ENCODE peak calls at places on chromosome 19, in five cellular contexts. G, Z, D, W and Y are unnamed samples.

GRCh38 chr19:58466760-58467589 is at the start of gene ZNF324:
- DNase-seq in W (peak; percentile 100), G (peak; percentile 91), D (peak; percentile 96), Z (peak; percentile 96), Y (peak; percentile 99)

GRCh38 chr19:3722443-3723109 is 14.4 kb downstream of the TJP3 start:
- DNase-seq in W (peak; percentile 74), G (no peak), D (peak; percentile 64), Z (no peak), Y (no peak)

GRCh38 chr19:35458821-35459391 is 10.8 kb downstream of the FFAR2 start:
- DNase-seq in W (no peak), D (peak; percentile 16), Z (no peak), G (no peak), Y (no peak)

GRCh38 chr19:56953411-56953810 is 112.9 kb upstream of the PEG3 start:
- DNase-seq in G (no peak), Z (no peak), D (no peak), W (no peak), Y (no peak)

GRCh38 chr19:1396019-1396767 is 5.1 kb downstream of the GAMT start:
- DNase-seq in W (no peak), D (no peak), G (no peak), Z (no peak), Y (no peak)

GRCh38 chr19:5690125-5690954 is at the start of gene RPL36:
- DNase-seq in D (peak; percentile 99), Z (peak; percentile 97), W (peak; percentile 98), G (peak; percentile 93), Y (peak; percentile 93)

GRCh38 chr19:38144667-38145066 is 79.4 kb downstream of the DPF1 start:
- DNase-seq in W (no peak), Z (no peak), D (no peak), G (no peak), Y (no peak)

GRCh38 chr19:42023943-42024260 is 29.9 kb upstream of the ATP1A3 start:
- DNase-seq in G (no peak), Z (no peak), W (no peak), D (no peak), Y (no peak)

GRCh38 chr19:49442354-49442753 is 1.0 kb upstream of the SLC17A7 start:
- DNase-seq in D (no peak), G (no peak), Z (no peak), W (peak; percentile 67), Y (no peak)

GRCh38 chr19:33905937-33906577 is 109.4 kb downstream of the KCTD15 start:
- DNase-seq in D (peak; percentile 64), G (no peak), W (peak; percentile 77), Z (no peak), Y (no peak)

GRCh38 chr19:47687906-47688305 is 25.3 kb upstream of the EHD2 start:
- DNase-seq in W (no peak), D (no peak), G (no peak), Z (no peak), Y (no peak)